ENCODE peak calls at places on chromosomes 1 and 21, in five cellular contexts. K is pancreas, C is coronary artery, E is Karpas-422, T is cardiac fibroblast. P is an unnamed sample.

GRCh38 chr21:40165671-40166070 is 298.4 kb downstream of the PCP4 start:
- DNase-seq in K (no peak), C (no peak), E (no peak), T (no peak), P (no peak)

GRCh38 chr1:206655471-206655882 is 20.1 kb downstream of the DYRK3 start:
- DNase-seq in K (no peak), C (no peak), E (no peak), T (peak), P (no peak)

GRCh38 chr1:235952950-235953615 is 86.4 kb upstream of the LYST start:
- DNase-seq in K (no peak), C (no peak), E (no peak), T (no peak), P (no peak)

GRCh38 chr1:197838836-197839235 is 63.6 kb upstream of the DENND1B start:
- DNase-seq in K (no peak), C (no peak), E (no peak), T (peak), P (no peak)

GRCh38 chr1:116504308-116505156 is 66.3 kb downstream of the CD58 start:
- DNase-seq in K (peak), C (no peak), E (no peak), T (peak), P (peak)

GRCh38 chr1:93880731-93881130 is 1.7 kb upstream of the DNTTIP2 start:
- DNase-seq in K (no peak), C (no peak), E (no peak), T (no peak), P (no peak)

GRCh38 chr1:230277201-230277771 is 148.8 kb downstream of the PGBD5 start:
- DNase-seq in K (peak), C (no peak), E (no peak), T (no peak), P (peak)

GRCh38 chr1:20698195-20698910 is 19.5 kb downstream of the KIF17 start:
- DNase-seq in K (no peak), C (no peak), E (no peak), T (peak), P (no peak)

GRCh38 chr1:89545264-89546038 is 20.8 kb downstream of the LRRC8B start:
- DNase-seq in K (no peak), C (no peak), E (no peak), T (peak), P (no peak)

GRCh38 chr1:200108659-200109058 is 81.1 kb downstream of the NR5A2 start:
- DNase-seq in K (no peak), C (no peak), E (peak), T (no peak), P (no peak)

GRCh38 chr1:22613226-22613918 is 23.1 kb upstream of the C1QA start:
- DNase-seq in K (no peak), C (no peak), E (no peak), T (no peak), P (no peak)

GRCh38 chr1:10020668-10021067 is 12.1 kb upstream of the UBE4B start:
- DNase-seq in K (no peak), C (no peak), E (no peak), T (peak), P (no peak)

GRCh38 chr1:175554586-175554985 is 188.8 kb downstream of the TNR start:
- DNase-seq in K (no peak), C (no peak), E (no peak), T (no peak), P (no peak)

GRCh38 chr1:201355471-201355870 is 22.0 kb downstream of the TNNT2 start:
- DNase-seq in K (no peak), C (no peak), E (no peak), T (no peak), P (no peak)

GRCh38 chr1:145926706-145927072 is 595 bp downstream of the RBM8A start:
- DNase-seq in K (no peak), C (no peak), E (no peak), T (no peak), P (no peak)

GRCh38 chr1:941588-942383 is 17.3 kb downstream of the NOC2L start:
- DNase-seq in K (peak), C (peak), E (peak), T (peak), P (no peak)

GRCh38 chr1:160739098-160739511 is at the start of gene SLAMF7:
- DNase-seq in K (no peak), C (no peak), E (no peak), T (no peak), P (no peak)

GRCh38 chr1:78839704-78840277 is 166.7 kb downstream of the ADGRL4 start:
- DNase-seq in K (no peak), C (no peak), E (peak), T (peak), P (peak)

GRCh38 chr21:16310191-16310590 is 580.4 kb downstream of the USP25 start:
- DNase-seq in K (no peak), C (no peak), E (no peak), T (no peak), P (no peak)

GRCh38 chr1:74468982-74469603 is 43.3 kb downstream of the LRRC53 start:
- DNase-seq in K (no peak), C (no peak), E (peak), T (peak), P (peak)

GRCh38 chr1:21149430-21149861 is 27.3 kb downstream of the EIF4G3 start:
- DNase-seq in K (no peak), C (no peak), E (no peak), T (peak), P (no peak)

GRCh38 chr1:41343790-41344679 is 17.2 kb upstream of the FOXO6 start:
- DNase-seq in K (peak), C (peak), E (no peak), T (no peak), P (no peak)

GRCh38 chr1:116373451-116374339 is 651 bp downstream of the ATP1A1 start:
- DNase-seq in K (peak), C (peak), E (peak), T (peak), P (peak)

GRCh38 chr1:110914676-110915075 is 41.7 kb downstream of the CD53 start:
- DNase-seq in K (no peak), C (no peak), E (no peak), T (no peak), P (no peak)

GRCh38 chr1:104665300-104665699 is 915.6 kb downstream of the AMY1C start:
- DNase-seq in K (no peak), C (no peak), E (no peak), T (no peak), P (no peak)

GRCh38 chr1:170768929-170769328 is 105.0 kb downstream of the PRRX1 start:
- DNase-seq in K (no peak), C (no peak), E (no peak), T (no peak), P (no peak)

GRCh38 chr1:150364231-150365003 is 470 bp downstream of the RPRD2 start:
- DNase-seq in K (peak), C (peak), E (peak), T (peak), P (peak)

GRCh38 chr1:44423706-44424546 is 18.9 kb downstream of the RNF220 start:
- DNase-seq in K (peak), C (no peak), E (no peak), T (peak), P (no peak)

GRCh38 chr1:183121609-183122008 is 64.5 kb upstream of the LAMC2 start:
- DNase-seq in K (no peak), C (no peak), E (no peak), T (no peak), P (no peak)

P was measured in OCI-LY7.